ENCODE peak calls at places on chromosomes 2 and 18, in ten cellular contexts. T is H9, N is GM10248, P is choroid plexus epithelial cell, G is spleen, J is AG04449, V is body of pancreas, O is mesothelial cell of epicardium, F is fibroblast of the aortic adventitia, L is neural crest cell. I is an unnamed sample.
A peak's percentile ranks its signal among the peaks of the same experiment; 100 is the strongest.

GRCh38 chr18:58819051-58819450 is 45.6 kb upstream of the ZNF532 start:
- DNase-seq in V (no peak), J (no peak), N (peak; percentile 46), F (no peak), L (no peak), T (no peak), O (no peak), P (no peak), G (no peak), I (no peak)

GRCh38 chr2:191255271-191255670 is 10.1 kb downstream of the MYO1B start:
- DNase-seq in T (no peak), P (no peak), J (no peak), G (no peak), O (no peak), V (no peak), F (no peak), N (no peak), L (no peak), I (no peak)

GRCh38 chr2:6080837-6081541 is 388.8 kb downstream of the SOX11 start:
- DNase-seq in N (no peak), P (no peak), V (peak; percentile 60), T (no peak), J (no peak), G (no peak), O (no peak), F (no peak), L (no peak), I (no peak)

GRCh38 chr2:132645943-132646804 is 23.8 kb downstream of the LYPD1 start:
- DNase-seq in L (no peak), N (no peak), J (no peak), O (no peak), T (no peak), P (no peak), V (no peak), F (no peak), G (peak; percentile 71), I (no peak)

GRCh38 chr18:45602926-45603325 is 12.3 kb upstream of the SLC14A2 start:
- DNase-seq in O (no peak), F (no peak), L (no peak), J (no peak), P (no peak), G (no peak), T (no peak), N (no peak), V (no peak), I (no peak)

GRCh38 chr2:11004206-11004605 is 92.5 kb downstream of the KCNF1 start:
- DNase-seq in L (no peak), T (no peak), V (no peak), F (peak; percentile 21), P (peak; percentile 26), G (no peak), N (no peak), J (no peak), O (no peak), I (no peak)

GRCh38 chr18:49988101-49988500 is 174.8 kb upstream of the ACAA2 start:
- DNase-seq in J (no peak), T (no peak), N (no peak), O (no peak), P (no peak), F (no peak), G (no peak), V (no peak), L (no peak), I (no peak)

GRCh38 chr2:235960011-235960715 is 208.0 kb downstream of the GBX2 start:
- DNase-seq in P (no peak), J (no peak), N (no peak), O (no peak), L (no peak), T (no peak), G (peak; percentile 54), F (no peak), V (no peak), I (no peak)

GRCh38 chr2:1231664-1232063 is 181.6 kb upstream of the TPO start:
- DNase-seq in T (no peak), P (no peak), F (no peak), O (no peak), G (no peak), V (no peak), L (no peak), N (no peak), J (no peak), I (no peak)

GRCh38 chr18:76564636-76565237 is 69.7 kb upstream of the ZNF516 start:
- DNase-seq in N (no peak), F (no peak), L (no peak), G (no peak), J (no peak), V (no peak), O (no peak), P (peak; percentile 17), T (no peak), I (no peak)

GRCh38 chr18:63339920-63340484 is 20.4 kb upstream of the BCL2 start:
- DNase-seq in F (peak; percentile 47), T (peak; percentile 51), V (peak; percentile 47), O (no peak), N (no peak), P (peak; percentile 63), G (no peak), J (no peak), L (peak; percentile 44), I (peak; percentile 50)

GRCh38 chr2:110104025-110104771 is 11.4 kb downstream of the MALL start:
- DNase-seq in F (no peak), V (no peak), N (no peak), L (no peak), T (no peak), J (no peak), O (no peak), G (no peak), P (no peak), I (no peak)

GRCh38 chr2:238090887-238091286 is 9.3 kb upstream of the ESPNL start:
- DNase-seq in L (no peak), G (no peak), V (no peak), F (no peak), N (no peak), O (no peak), T (no peak), P (no peak), J (no peak), I (no peak)

GRCh38 chr2:100073110-100073509 is 69.3 kb downstream of the AFF3 start:
- DNase-seq in J (no peak), N (no peak), F (no peak), P (no peak), V (no peak), O (no peak), L (no peak), T (no peak), G (no peak), I (no peak)

DNA sequence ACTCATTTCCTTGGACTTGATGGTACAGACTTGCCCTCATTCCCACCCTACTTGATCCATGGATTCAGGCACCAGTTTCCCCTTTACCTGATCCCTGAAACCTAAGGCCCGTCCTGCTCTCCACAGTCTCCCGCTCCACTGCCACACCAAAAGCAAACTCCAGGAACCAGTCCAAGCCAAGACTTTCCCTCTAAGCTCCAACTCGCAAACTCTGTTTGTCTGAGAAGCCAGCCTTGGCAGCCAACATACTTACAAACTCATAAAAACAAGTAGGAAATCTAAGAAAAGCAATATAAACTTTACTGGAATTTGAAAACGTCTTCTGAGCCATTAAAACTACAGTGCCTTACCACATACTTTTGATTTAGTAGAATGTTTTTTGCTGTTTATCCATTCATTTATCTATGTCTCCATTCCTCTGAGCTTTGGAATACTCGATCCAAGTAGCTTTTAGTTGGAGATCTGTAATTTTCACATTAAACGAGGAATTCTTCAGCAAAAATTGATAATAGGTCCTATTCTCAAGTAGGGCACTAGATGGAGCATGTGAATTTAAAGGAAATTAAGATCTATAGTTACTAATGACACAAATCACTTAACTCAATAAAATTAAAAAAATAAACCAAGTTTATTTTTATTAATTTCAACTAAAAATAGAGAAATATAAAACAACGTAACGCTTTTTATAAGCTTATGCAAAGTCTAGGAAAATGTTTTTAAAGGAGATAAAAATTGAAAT is 199.7 kb downstream of the MYO3B start:
- DNase-seq in F (peak; percentile 5), P (peak; percentile 24), T (no peak), G (no peak), N (no peak), L (no peak), O (no peak), J (no peak), V (no peak), I (no peak)
- TF ChIP-seq CTCF in F (peak; percentile 17), P (peak; percentile 42), T (peak; percentile 43), G (no peak), N (no peak), L (peak; percentile 34), O (no peak), J (no peak), V (no peak), I (no peak)

DNA sequence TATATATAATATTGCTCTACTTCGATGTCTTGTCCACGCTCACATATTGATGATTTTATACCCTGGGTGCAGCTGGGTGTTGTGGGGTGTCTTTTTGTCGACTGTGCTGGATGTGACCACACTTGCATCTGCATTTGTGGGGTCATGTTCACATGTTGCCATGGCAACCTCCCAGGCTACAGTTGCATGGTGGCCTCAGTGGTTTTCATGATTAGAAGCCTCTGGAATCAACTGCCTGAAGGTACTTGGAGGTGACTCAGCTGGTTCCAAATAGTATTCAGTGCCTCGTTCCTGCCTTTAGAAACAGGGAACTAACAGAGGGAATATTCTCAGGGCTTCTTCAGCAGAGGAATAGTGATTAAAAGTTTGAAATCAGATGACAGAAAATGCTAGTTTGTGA is 166.3 kb upstream of the NYAP2 start:
- DNase-seq in T (no peak), G (no peak), F (no peak), L (no peak), J (peak; percentile 10), O (no peak), V (no peak), P (no peak), N (no peak), I (no peak)
- TF ChIP-seq CTCF in T (no peak), G (no peak), F (no peak), L (no peak), J (no peak), O (no peak), V (no peak), P (no peak), N (no peak), I (no peak)

GRCh38 chr18:70520867-70521266 is 232.0 kb downstream of the SOCS6 start:
- DNase-seq in F (no peak), J (no peak), G (no peak), N (no peak), L (no peak), O (no peak), V (no peak), T (no peak), P (no peak), I (no peak)
- TF ChIP-seq CTCF in F (no peak), J (no peak), G (no peak), N (no peak), L (no peak), O (no peak), V (no peak), T (no peak), P (no peak), I (no peak)

DNA sequence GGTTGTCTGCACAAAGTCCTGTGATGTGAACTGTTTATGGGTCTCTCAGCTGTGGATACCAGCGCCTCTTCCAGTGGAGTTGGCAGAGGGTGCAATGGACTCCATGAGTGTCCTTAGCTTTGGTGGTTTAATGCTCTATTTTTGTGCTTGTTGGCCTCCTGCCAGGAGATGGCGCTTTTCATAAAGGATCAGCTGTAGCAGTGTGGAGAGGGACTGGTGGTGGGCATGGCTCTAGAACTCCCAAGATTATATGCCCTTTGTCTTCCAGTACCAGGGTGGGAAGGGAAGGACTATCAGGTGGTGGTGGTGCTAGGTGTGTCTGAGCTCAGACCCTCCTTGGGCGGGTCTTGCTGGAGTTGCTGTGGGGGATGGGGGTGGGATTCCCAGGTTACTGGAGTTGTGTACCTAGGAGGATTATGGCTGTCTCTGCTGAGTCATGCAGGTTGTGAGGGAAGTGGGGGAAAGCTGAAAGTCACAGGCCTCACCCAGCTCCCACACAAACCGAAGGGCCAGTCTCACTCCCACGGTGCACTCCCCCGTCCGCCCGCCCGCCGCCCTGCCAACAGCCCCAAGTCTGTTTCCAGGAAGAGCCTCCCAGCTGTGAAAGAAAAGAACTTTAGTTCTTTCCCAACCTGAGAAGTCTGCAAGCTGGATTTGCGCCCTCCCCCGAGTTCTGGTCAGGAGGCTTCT is 108.1 kb downstream of the MARCO start:
- DNase-seq in F (no peak), T (peak; percentile 71), L (no peak), P (no peak), O (no peak), J (no peak), V (no peak), G (no peak), N (no peak), I (peak; percentile 53)
- TF ChIP-seq CTCF in F (no peak), T (peak; percentile 61), L (peak; percentile 27), P (no peak), O (no peak), J (no peak), V (no peak), G (no peak), N (no peak), I (no peak)